ENCODE peak calls at places on chromosomes 5 and 9, in five cellular contexts. One of them, this sample, is unnamed.

GRCh38 chr9:114314256-114314867 is 8.5 kb upstream of the ORM1 start:
- DNase-seq in H1: peak
- DNase-seq in HepG2: no peak
- DNase-seq in GM12878: no peak
- DNase-seq in SK-N-SH: no peak
- DNase-seq in this sample: no peak

GRCh38 chr5:29378104-29378503 is 1815.4 kb upstream of the CDH6 start:
- DNase-seq in H1: no peak
- DNase-seq in HepG2: no peak
- DNase-seq in GM12878: no peak
- DNase-seq in SK-N-SH: no peak
- DNase-seq in this sample: no peak

GRCh38 chr5:9653061-9653460 is 22.9 kb upstream of the TAS2R1 start:
- DNase-seq in H1: no peak
- DNase-seq in HepG2: no peak
- DNase-seq in GM12878: no peak
- DNase-seq in SK-N-SH: no peak
- DNase-seq in this sample: no peak

GRCh38 chr5:126471247-126471646 is 48.0 kb downstream of the GRAMD2B start:
- DNase-seq in H1: no peak
- DNase-seq in HepG2: no peak
- DNase-seq in GM12878: no peak
- DNase-seq in SK-N-SH: no peak
- DNase-seq in this sample: no peak

GRCh38 chr5:39447059-39447458 is 22.3 kb upstream of the DAB2 start:
- DNase-seq in H1: no peak
- DNase-seq in HepG2: no peak
- DNase-seq in GM12878: no peak
- DNase-seq in SK-N-SH: no peak
- DNase-seq in this sample: no peak

GRCh38 chr5:82387041-82387818 is 109.1 kb upstream of the RPS23 start:
- DNase-seq in H1: no peak
- DNase-seq in HepG2: peak
- DNase-seq in GM12878: no peak
- DNase-seq in SK-N-SH: peak
- DNase-seq in this sample: no peak

GRCh38 chr9:98958271-98958989 is 14.7 kb downstream of the COL15A1 start:
- DNase-seq in H1: no peak
- DNase-seq in HepG2: no peak
- DNase-seq in GM12878: no peak
- DNase-seq in SK-N-SH: no peak
- DNase-seq in this sample: no peak

GRCh38 chr5:75603421-75603820 is 7.8 kb upstream of the ANKDD1B start:
- DNase-seq in H1: no peak
- DNase-seq in HepG2: no peak
- DNase-seq in GM12878: no peak
- DNase-seq in SK-N-SH: no peak
- DNase-seq in this sample: no peak

GRCh38 chr9:93894691-93895079 is 60.5 kb downstream of the BARX1 start:
- DNase-seq in H1: peak
- DNase-seq in HepG2: no peak
- DNase-seq in GM12878: no peak
- DNase-seq in SK-N-SH: peak
- DNase-seq in this sample: no peak

GRCh38 chr5:41510176-41510831 is at the start of gene PLCXD3:
- DNase-seq in H1: peak
- DNase-seq in HepG2: no peak
- DNase-seq in GM12878: no peak
- DNase-seq in SK-N-SH: peak
- DNase-seq in this sample: no peak

GRCh38 chr5:161685461-161685860 is at the start of gene GABRA6:
- DNase-seq in H1: no peak
- DNase-seq in HepG2: no peak
- DNase-seq in GM12878: no peak
- DNase-seq in SK-N-SH: no peak
- DNase-seq in this sample: no peak

GRCh38 chr9:108885643-108886348 is 23.7 kb downstream of the ACTL7A start:
- DNase-seq in H1: no peak
- DNase-seq in HepG2: peak
- DNase-seq in GM12878: peak
- DNase-seq in SK-N-SH: no peak
- DNase-seq in this sample: peak

GRCh38 chr9:23825143-23825531 is 903 bp downstream of the ELAVL2 start:
- DNase-seq in H1: no peak
- DNase-seq in HepG2: no peak
- DNase-seq in GM12878: no peak
- DNase-seq in SK-N-SH: peak
- DNase-seq in this sample: no peak

GRCh38 chr5:35890021-35890740 is 33.5 kb downstream of the IL7R start:
- DNase-seq in H1: no peak
- DNase-seq in HepG2: no peak
- DNase-seq in GM12878: no peak
- DNase-seq in SK-N-SH: no peak
- DNase-seq in this sample: no peak

GRCh38 chr5:377326-377981 is 55.9 kb downstream of the AHRR start:
- DNase-seq in H1: peak
- DNase-seq in HepG2: no peak
- DNase-seq in GM12878: no peak
- DNase-seq in SK-N-SH: no peak
- DNase-seq in this sample: no peak

GRCh38 chr5:58325950-58326500 is 133.9 kb downstream of the PLK2 start:
- DNase-seq in H1: no peak
- DNase-seq in HepG2: no peak
- DNase-seq in GM12878: no peak
- DNase-seq in SK-N-SH: peak
- DNase-seq in this sample: no peak

GRCh38 chr5:121175986-121176385 is 675.7 kb upstream of the FTMT start:
- DNase-seq in H1: no peak
- DNase-seq in HepG2: no peak
- DNase-seq in GM12878: no peak
- DNase-seq in SK-N-SH: no peak
- DNase-seq in this sample: no peak

GRCh38 chr9:5269249-5269715 is 35.2 kb downstream of the RLN2 start:
- DNase-seq in H1: no peak
- DNase-seq in HepG2: peak
- DNase-seq in GM12878: no peak
- DNase-seq in SK-N-SH: no peak
- DNase-seq in this sample: no peak

GRCh38 chr5:122076669-122077450 is 1.2 kb downstream of the LOX start:
- DNase-seq in H1: peak
- DNase-seq in HepG2: peak
- DNase-seq in GM12878: no peak
- DNase-seq in SK-N-SH: peak
- DNase-seq in this sample: no peak

GRCh38 chr9:71944754-71945409 is 33.4 kb downstream of the C9orf85 start:
- DNase-seq in H1: no peak
- DNase-seq in HepG2: peak
- DNase-seq in GM12878: no peak
- DNase-seq in SK-N-SH: no peak
- DNase-seq in this sample: no peak

GRCh38 chr9:136828474-136829140 is 13.7 kb upstream of the AJM1 start:
- DNase-seq in H1: no peak
- DNase-seq in HepG2: no peak
- DNase-seq in GM12878: no peak
- DNase-seq in SK-N-SH: no peak
- DNase-seq in this sample: no peak

GRCh38 chr5:42454216-42454995 is 31.2 kb downstream of the GHR start:
- DNase-seq in H1: no peak
- DNase-seq in HepG2: no peak
- DNase-seq in GM12878: no peak
- DNase-seq in SK-N-SH: no peak
- DNase-seq in this sample: no peak

GRCh38 chr9:34328500-34328982 is 527 bp downstream of the KIF24 start:
- DNase-seq in H1: no peak
- DNase-seq in HepG2: no peak
- DNase-seq in GM12878: peak
- DNase-seq in SK-N-SH: no peak
- DNase-seq in this sample: no peak

GRCh38 chr9:96487949-96488348 is 38.0 kb downstream of the HABP4 start:
- DNase-seq in H1: no peak
- DNase-seq in HepG2: no peak
- DNase-seq in GM12878: no peak
- DNase-seq in SK-N-SH: no peak
- DNase-seq in this sample: no peak

GRCh38 chr5:73709536-73710129 is 83.6 kb downstream of the ARHGEF28 start:
- DNase-seq in H1: no peak
- DNase-seq in HepG2: peak
- DNase-seq in GM12878: no peak
- DNase-seq in SK-N-SH: no peak
- DNase-seq in this sample: no peak

GRCh38 chr5:171710451-171711024 is 75.1 kb upstream of the SMIM23 start:
- DNase-seq in H1: peak
- DNase-seq in HepG2: no peak
- DNase-seq in GM12878: no peak
- DNase-seq in SK-N-SH: no peak
- DNase-seq in this sample: no peak

GRCh38 chr5:171714286-171714685 is 71.3 kb upstream of the SMIM23 start:
- DNase-seq in H1: peak
- DNase-seq in HepG2: no peak
- DNase-seq in GM12878: no peak
- DNase-seq in SK-N-SH: no peak
- DNase-seq in this sample: no peak

GRCh38 chr5:171711631-171712030 is 74.0 kb upstream of the SMIM23 start:
- DNase-seq in H1: no peak
- DNase-seq in HepG2: no peak
- DNase-seq in GM12878: no peak
- DNase-seq in SK-N-SH: no peak
- DNase-seq in this sample: no peak

GRCh38 chr5:171713152-171713551 is 72.5 kb upstream of the SMIM23 start:
- DNase-seq in H1: no peak
- DNase-seq in HepG2: no peak
- DNase-seq in GM12878: no peak
- DNase-seq in SK-N-SH: no peak
- DNase-seq in this sample: no peak

DNA sequence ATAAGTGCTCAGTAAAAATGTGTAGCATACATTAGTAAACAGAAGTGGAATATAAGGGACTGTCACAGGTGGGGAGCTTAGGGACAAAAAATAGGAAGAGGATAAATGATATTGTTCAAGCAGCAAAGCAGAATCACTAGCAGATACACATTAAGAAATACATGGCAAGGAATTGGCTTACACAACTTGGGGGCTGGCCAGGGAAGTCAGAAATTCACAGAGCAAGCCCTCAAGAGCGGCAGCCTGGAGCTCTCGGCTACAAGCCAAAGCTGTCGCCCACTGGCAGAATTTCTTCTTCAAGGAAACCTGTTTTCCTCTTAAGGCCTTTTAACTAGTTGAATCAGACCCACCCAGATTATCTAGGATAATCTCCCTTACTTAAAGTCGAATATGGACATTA is 73.0 kb upstream of the SMIM23 start:
- DNase-seq in H1: no peak
- DNase-seq in HepG2: no peak
- DNase-seq in GM12878: no peak
- DNase-seq in SK-N-SH: no peak
- DNase-seq in this sample: no peak
- TF ChIP-seq TAF1 in H1: no peak
- TF ChIP-seq TAF1 in HepG2: no peak
- TF ChIP-seq TAF1 in GM12878: no peak
- TF ChIP-seq TAF1 in SK-N-SH: no peak
- TF ChIP-seq TAF1 in this sample: no peak

GRCh38 chr5:172492097-172492840 is 37.9 kb upstream of the SH3PXD2B start:
- DNase-seq in H1: no peak
- DNase-seq in HepG2: no peak
- DNase-seq in GM12878: no peak
- DNase-seq in SK-N-SH: no peak
- DNase-seq in this sample: no peak

GRCh38 chr5:172493906-172494305 is 39.6 kb upstream of the SH3PXD2B start:
- DNase-seq in H1: no peak
- DNase-seq in HepG2: no peak
- DNase-seq in GM12878: no peak
- DNase-seq in SK-N-SH: no peak
- DNase-seq in this sample: no peak

GRCh38 chr5:172490739-172491461 is 36.6 kb upstream of the SH3PXD2B start:
- DNase-seq in H1: no peak
- DNase-seq in HepG2: no peak
- DNase-seq in GM12878: no peak
- DNase-seq in SK-N-SH: no peak
- DNase-seq in this sample: no peak

GRCh38 chr5:172492991-172493390 is 38.7 kb upstream of the SH3PXD2B start:
- DNase-seq in H1: no peak
- DNase-seq in HepG2: no peak
- DNase-seq in GM12878: no peak
- DNase-seq in SK-N-SH: no peak
- DNase-seq in this sample: no peak

GRCh38 chr5:172491481-172491880 is 37.2 kb upstream of the SH3PXD2B start:
- DNase-seq in H1: no peak
- DNase-seq in HepG2: no peak
- DNase-seq in GM12878: no peak
- DNase-seq in SK-N-SH: no peak
- DNase-seq in this sample: no peak
- H3K4me2 ChIP-seq in H1: no peak
- H3K4me2 ChIP-seq in HepG2: no peak
- H3K4me2 ChIP-seq in GM12878: no peak
- H3K4me2 ChIP-seq in SK-N-SH: no peak
- H3K4me2 ChIP-seq in this sample: no peak

DNA sequence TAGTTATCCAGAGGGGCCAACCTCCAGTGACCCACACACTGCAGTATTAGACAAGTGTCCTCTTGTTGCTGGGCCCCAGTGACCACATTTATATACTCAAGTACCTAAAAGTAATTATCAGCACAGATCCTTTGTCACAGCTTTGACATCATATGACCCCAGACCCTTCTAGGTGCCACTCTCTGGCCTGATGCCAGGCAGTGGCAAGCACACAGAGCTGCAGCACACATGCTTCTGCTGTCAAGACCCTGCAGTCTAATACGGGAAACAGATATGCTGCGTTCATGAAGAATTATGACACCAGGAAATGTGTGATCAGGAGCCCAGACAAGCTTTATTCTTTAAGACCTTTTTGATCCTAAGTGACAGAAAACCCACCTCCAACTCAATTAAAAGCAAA is 63.8 kb upstream of the AFAP1L1 start:
- DNase-seq in H1: no peak
- DNase-seq in HepG2: no peak
- DNase-seq in GM12878: no peak
- DNase-seq in SK-N-SH: no peak
- DNase-seq in this sample: no peak
- TF ChIP-seq TAF1 in H1: no peak
- TF ChIP-seq TAF1 in HepG2: no peak
- TF ChIP-seq TAF1 in GM12878: no peak
- TF ChIP-seq TAF1 in SK-N-SH: no peak
- TF ChIP-seq TAF1 in this sample: no peak

DNA sequence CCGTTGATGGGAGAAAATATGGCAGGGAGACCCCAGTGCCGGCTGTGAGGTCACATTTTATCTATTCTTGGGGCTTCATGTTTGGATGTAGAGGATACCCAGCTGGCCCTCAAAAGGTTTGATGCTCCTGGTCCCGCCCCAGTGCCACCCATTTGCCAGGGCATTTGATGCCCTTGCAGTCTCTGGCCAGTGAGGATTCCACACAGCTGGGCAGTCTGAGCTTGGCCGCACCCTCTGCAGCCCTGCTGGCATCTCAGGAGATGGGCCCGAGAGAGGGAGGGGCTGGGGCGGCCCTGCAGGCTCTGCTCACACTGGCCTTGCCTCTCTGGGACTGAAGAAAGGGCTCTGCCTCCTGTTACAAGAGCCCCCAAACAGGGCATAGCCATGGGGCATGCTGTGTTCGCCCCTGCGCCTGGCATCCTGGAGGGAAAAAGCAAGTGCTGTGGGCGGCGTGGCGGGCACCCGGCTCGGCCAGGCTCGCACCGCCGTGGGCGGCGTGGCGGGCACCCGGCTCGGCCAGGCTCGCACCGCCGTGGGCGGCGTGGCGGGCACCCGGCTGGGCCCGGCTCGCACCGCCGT is 27.6 kb downstream of the ADAMTSL2 start:
- DNase-seq in H1: no peak
- DNase-seq in HepG2: no peak
- DNase-seq in GM12878: no peak
- DNase-seq in SK-N-SH: no peak
- DNase-seq in this sample: no peak
- H3K4me2 ChIP-seq in H1: no peak
- H3K4me2 ChIP-seq in HepG2: no peak
- H3K4me2 ChIP-seq in GM12878: no peak
- H3K4me2 ChIP-seq in SK-N-SH: no peak
- H3K4me2 ChIP-seq in this sample: no peak